ENCODE peak calls at places on chromosomes 13 and 19, in five cellular contexts. E is NCI-H1930; I is fibroblast of lung; Z is keratinocyte; N is activated naive CD4-positive, alpha-beta T cell treated with anti-CD3 and anti-CD28 coated beads, Interleukin-2, amount 50 U/mL, for 16 hours. V is an unnamed sample.

GRCh38 chr13:50599046-50599445 is 244.4 kb downstream of the DLEU7 start:
- DNase-seq in E (no peak), I (no peak), Z (no peak), N (no peak), V (no peak)

GRCh38 chr13:27257233-27257568 is 5.8 kb downstream of the RPL21 start:
- DNase-seq in E (no peak), I (no peak), Z (no peak), N (no peak), V (no peak)

GRCh38 chr19:54232552-54232934 is 9.7 kb upstream of the LILRB3 start:
- DNase-seq in E (no peak), I (no peak), Z (no peak), N (no peak), V (no peak)

GRCh38 chr13:107835339-107836018 is 379.9 kb downstream of the LIG4 start:
- DNase-seq in E (no peak), I (peak), Z (no peak), N (no peak), V (no peak)

GRCh38 chr19:43699506-43700367 is 16.1 kb upstream of the IRGC start:
- DNase-seq in E (no peak), I (peak), Z (no peak), N (no peak), V (no peak)

GRCh38 chr19:48552406-48553322 is 692 bp downstream of the SULT2B1 start:
- DNase-seq in E (no peak), I (no peak), Z (no peak), N (no peak), V (no peak)

GRCh38 chr13:40480012-40480914 is 186.2 kb downstream of the FOXO1 start:
- DNase-seq in E (no peak), I (no peak), Z (no peak), N (no peak), V (no peak)

GRCh38 chr13:31894931-31895330 is 136.6 kb upstream of the FRY start:
- DNase-seq in E (no peak), I (no peak), Z (no peak), N (no peak), V (no peak)

GRCh38 chr13:108463365-108463764 is 166.0 kb upstream of the MYO16 start:
- DNase-seq in E (no peak), I (peak), Z (no peak), N (no peak), V (no peak)

GRCh38 chr19:8194528-8195275 is 14.5 kb upstream of the CERS4 start:
- DNase-seq in E (no peak), I (no peak), Z (no peak), N (no peak), V (no peak)

GRCh38 chr13:50594276-50594970 is 249.1 kb downstream of the DLEU7 start:
- DNase-seq in E (no peak), I (no peak), Z (no peak), N (no peak), V (no peak)

GRCh38 chr13:64158910-64159309 is 2743.3 kb upstream of the PCDH20 start:
- DNase-seq in E (no peak), I (peak), Z (no peak), N (no peak), V (no peak)

GRCh38 chr13:111384441-111385181 is 64.2 kb downstream of the TEX29 start:
- DNase-seq in E (no peak), I (no peak), Z (no peak), N (no peak), V (no peak)

GRCh38 chr19:7853760-7854107 is 20.5 kb downstream of the PRR36 start:
- DNase-seq in E (no peak), I (no peak), Z (no peak), N (no peak), V (no peak)

GRCh38 chr13:52786747-52787146 is 47.1 kb upstream of the CNMD start:
- DNase-seq in E (no peak), I (no peak), Z (no peak), N (no peak), V (no peak)

GRCh38 chr13:52348983-52349780 is 56.8 kb downstream of the THSD1 start:
- DNase-seq in E (no peak), I (peak), Z (peak), N (no peak), V (no peak)

GRCh38 chr19:33062902-33063301 is 1.8 kb downstream of the RHPN2 start:
- DNase-seq in E (no peak), I (no peak), Z (no peak), N (no peak), V (no peak)

GRCh38 chr13:47545206-47545605 is 455.9 kb downstream of the SUCLA2 start:
- DNase-seq in E (no peak), I (no peak), Z (no peak), N (no peak), V (no peak)

GRCh38 chr19:42480335-42481095 is 37.8 kb upstream of the CXCL17 start:
- DNase-seq in E (no peak), I (peak), Z (no peak), N (no peak), V (no peak)

GRCh38 chr19:632228-633067 is 889 bp downstream of the POLRMT start:
- DNase-seq in E (no peak), I (peak), Z (no peak), N (peak), V (no peak)

GRCh38 chr19:33143897-33144405 is 12.0 kb downstream of the WDR88 start:
- DNase-seq in E (peak), I (peak), Z (peak), N (peak), V (peak)

GRCh38 chr19:41804327-41804726 is 7.9 kb downstream of the CEACAM3 start:
- DNase-seq in E (no peak), I (no peak), Z (no peak), N (no peak), V (no peak)

GRCh38 chr19:16398530-16399241 is 73.1 kb downstream of the EPS15L1 start:
- DNase-seq in E (no peak), I (no peak), Z (no peak), N (no peak), V (no peak)

GRCh38 chr19:40392894-40393517 is 3.0 kb upstream of the HIPK4 start:
- DNase-seq in E (no peak), I (no peak), Z (no peak), N (no peak), V (no peak)

GRCh38 chr19:36436531-36436930 is 18.1 kb upstream of the ZFP82 start:
- DNase-seq in E (no peak), I (no peak), Z (no peak), N (no peak), V (no peak)

GRCh38 chr13:40127476-40127875 is 472.0 kb downstream of the COG6 start:
- DNase-seq in E (no peak), I (no peak), Z (no peak), N (no peak), V (no peak)

GRCh38 chr19:49368711-49369358 is 5.2 kb downstream of the DKKL1 start:
- DNase-seq in E (no peak), I (no peak), Z (no peak), N (no peak), V (no peak)

GRCh38 chr13:113402471-113403254 is 38.7 kb upstream of the GRTP1 start:
- DNase-seq in E (no peak), I (no peak), Z (no peak), N (no peak), V (no peak)

GRCh38 chr19:273393-273792 is 17.8 kb downstream of the PLPP2 start:
- DNase-seq in E (no peak), I (no peak), Z (no peak), N (no peak), V (no peak)

GRCh38 chr13:47638627-47639026 is 362.4 kb downstream of the SUCLA2 start:
- DNase-seq in E (no peak), I (no peak), Z (no peak), N (no peak), V (no peak)

GRCh38 chr19:51712461-51713081 is 11.2 kb downstream of the HAS1 start:
- DNase-seq in E (peak), I (peak), Z (no peak), N (no peak), V (no peak)

GRCh38 chr19:13398182-13398581 is 108.1 kb downstream of the CACNA1A start:
- DNase-seq in E (no peak), I (no peak), Z (no peak), N (no peak), V (no peak)

V was measured in T-helper 2 cell.